ENCODE peak calls at places on chromosomes 3 and 15, in ten cellular contexts. One of them, this sample, is unnamed.

GRCh38 chr15:66808181-66808824 is 106.3 kb downstream of the SMAD6 start:
- DNase-seq in brain microvascular endothelial cell: no peak
- DNase-seq in C1 segment of cervical spinal cord: no peak
- DNase-seq in memory B cell: no peak
- DNase-seq in left ventricle myocardium superior: no peak
- DNase-seq in EH: no peak
- DNase-seq in OCI-LY7: no peak
- DNase-seq in activated CD8-positive, alpha-beta T cell treated with anti-CD3 and anti-CD28 coated beads for 36 hours: no peak
- DNase-seq in activated CD4-positive, alpha-beta T cell treated with anti-CD3 and anti-CD28 coated beads, Interleukin-2, amount 50 U/mL, for 24 hours: no peak
- DNase-seq in psoas muscle: no peak
- DNase-seq in this sample: no peak

GRCh38 chr15:88852476-88852875 is 42.9 kb downstream of the HAPLN3 start:
- DNase-seq in brain microvascular endothelial cell: no peak
- DNase-seq in C1 segment of cervical spinal cord: no peak
- DNase-seq in memory B cell: no peak
- DNase-seq in left ventricle myocardium superior: no peak
- DNase-seq in EH: no peak
- DNase-seq in OCI-LY7: no peak
- DNase-seq in activated CD8-positive, alpha-beta T cell treated with anti-CD3 and anti-CD28 coated beads for 36 hours: no peak
- DNase-seq in activated CD4-positive, alpha-beta T cell treated with anti-CD3 and anti-CD28 coated beads, Interleukin-2, amount 50 U/mL, for 24 hours: no peak
- DNase-seq in psoas muscle: no peak
- DNase-seq in this sample: no peak

GRCh38 chr3:127168271-127168670 is 24.7 kb upstream of the PRR23E start:
- DNase-seq in brain microvascular endothelial cell: no peak
- DNase-seq in C1 segment of cervical spinal cord: no peak
- DNase-seq in memory B cell: no peak
- DNase-seq in left ventricle myocardium superior: peak
- DNase-seq in EH: no peak
- DNase-seq in OCI-LY7: no peak
- DNase-seq in activated CD8-positive, alpha-beta T cell treated with anti-CD3 and anti-CD28 coated beads for 36 hours: no peak
- DNase-seq in activated CD4-positive, alpha-beta T cell treated with anti-CD3 and anti-CD28 coated beads, Interleukin-2, amount 50 U/mL, for 24 hours: no peak
- DNase-seq in psoas muscle: peak
- DNase-seq in this sample: no peak

GRCh38 chr3:78343221-78343620 is 1303.3 kb downstream of the ROBO2 start:
- DNase-seq in brain microvascular endothelial cell: no peak
- DNase-seq in C1 segment of cervical spinal cord: no peak
- DNase-seq in memory B cell: no peak
- DNase-seq in left ventricle myocardium superior: no peak
- DNase-seq in EH: no peak
- DNase-seq in OCI-LY7: no peak
- DNase-seq in activated CD8-positive, alpha-beta T cell treated with anti-CD3 and anti-CD28 coated beads for 36 hours: no peak
- DNase-seq in activated CD4-positive, alpha-beta T cell treated with anti-CD3 and anti-CD28 coated beads, Interleukin-2, amount 50 U/mL, for 24 hours: no peak
- DNase-seq in psoas muscle: no peak
- DNase-seq in this sample: no peak

GRCh38 chr15:92451225-92451825 is 57.6 kb downstream of the ST8SIA2 start:
- DNase-seq in brain microvascular endothelial cell: peak
- DNase-seq in C1 segment of cervical spinal cord: no peak
- DNase-seq in memory B cell: no peak
- DNase-seq in left ventricle myocardium superior: no peak
- DNase-seq in EH: peak
- DNase-seq in OCI-LY7: no peak
- DNase-seq in activated CD8-positive, alpha-beta T cell treated with anti-CD3 and anti-CD28 coated beads for 36 hours: peak
- DNase-seq in activated CD4-positive, alpha-beta T cell treated with anti-CD3 and anti-CD28 coated beads, Interleukin-2, amount 50 U/mL, for 24 hours: no peak
- DNase-seq in psoas muscle: no peak
- DNase-seq in this sample: no peak

GRCh38 chr3:127373701-127374625 is 86.1 kb upstream of the PRR20G start:
- DNase-seq in brain microvascular endothelial cell: no peak
- DNase-seq in C1 segment of cervical spinal cord: no peak
- DNase-seq in memory B cell: no peak
- DNase-seq in left ventricle myocardium superior: no peak
- DNase-seq in EH: peak
- DNase-seq in OCI-LY7: peak
- DNase-seq in activated CD8-positive, alpha-beta T cell treated with anti-CD3 and anti-CD28 coated beads for 36 hours: peak
- DNase-seq in activated CD4-positive, alpha-beta T cell treated with anti-CD3 and anti-CD28 coated beads, Interleukin-2, amount 50 U/mL, for 24 hours: no peak
- DNase-seq in psoas muscle: no peak
- DNase-seq in this sample: peak

GRCh38 chr3:24640330-24640877 is 145.8 kb upstream of the THRB start:
- DNase-seq in brain microvascular endothelial cell: peak
- DNase-seq in C1 segment of cervical spinal cord: no peak
- DNase-seq in memory B cell: no peak
- DNase-seq in left ventricle myocardium superior: no peak
- DNase-seq in EH: peak
- DNase-seq in OCI-LY7: no peak
- DNase-seq in activated CD8-positive, alpha-beta T cell treated with anti-CD3 and anti-CD28 coated beads for 36 hours: no peak
- DNase-seq in activated CD4-positive, alpha-beta T cell treated with anti-CD3 and anti-CD28 coated beads, Interleukin-2, amount 50 U/mL, for 24 hours: no peak
- DNase-seq in psoas muscle: no peak
- DNase-seq in this sample: no peak

GRCh38 chr15:75739791-75740190 is 27.1 kb upstream of the CSPG4 start:
- DNase-seq in brain microvascular endothelial cell: no peak
- DNase-seq in C1 segment of cervical spinal cord: no peak
- DNase-seq in memory B cell: no peak
- DNase-seq in left ventricle myocardium superior: no peak
- DNase-seq in EH: no peak
- DNase-seq in OCI-LY7: no peak
- DNase-seq in activated CD8-positive, alpha-beta T cell treated with anti-CD3 and anti-CD28 coated beads for 36 hours: no peak
- DNase-seq in activated CD4-positive, alpha-beta T cell treated with anti-CD3 and anti-CD28 coated beads, Interleukin-2, amount 50 U/mL, for 24 hours: no peak
- DNase-seq in psoas muscle: no peak
- DNase-seq in this sample: no peak

GRCh38 chr15:68372291-68372811 is 59.6 kb downstream of the ITGA11 start:
- DNase-seq in brain microvascular endothelial cell: peak
- DNase-seq in C1 segment of cervical spinal cord: no peak
- DNase-seq in memory B cell: no peak
- DNase-seq in left ventricle myocardium superior: peak
- DNase-seq in EH: no peak
- DNase-seq in OCI-LY7: no peak
- DNase-seq in activated CD8-positive, alpha-beta T cell treated with anti-CD3 and anti-CD28 coated beads for 36 hours: no peak
- DNase-seq in activated CD4-positive, alpha-beta T cell treated with anti-CD3 and anti-CD28 coated beads, Interleukin-2, amount 50 U/mL, for 24 hours: no peak
- DNase-seq in psoas muscle: no peak
- DNase-seq in this sample: no peak

GRCh38 chr15:59298255-59298856 is 74.3 kb downstream of the MYO1E start:
- DNase-seq in brain microvascular endothelial cell: no peak
- DNase-seq in C1 segment of cervical spinal cord: no peak
- DNase-seq in memory B cell: peak
- DNase-seq in left ventricle myocardium superior: no peak
- DNase-seq in EH: no peak
- DNase-seq in OCI-LY7: no peak
- DNase-seq in activated CD8-positive, alpha-beta T cell treated with anti-CD3 and anti-CD28 coated beads for 36 hours: peak
- DNase-seq in activated CD4-positive, alpha-beta T cell treated with anti-CD3 and anti-CD28 coated beads, Interleukin-2, amount 50 U/mL, for 24 hours: no peak
- DNase-seq in psoas muscle: no peak
- DNase-seq in this sample: peak

GRCh38 chr3:13655074-13655913 is 106.4 kb downstream of the FBLN2 start:
- DNase-seq in brain microvascular endothelial cell: no peak
- DNase-seq in C1 segment of cervical spinal cord: no peak
- DNase-seq in memory B cell: peak
- DNase-seq in left ventricle myocardium superior: peak
- DNase-seq in EH: peak
- DNase-seq in OCI-LY7: no peak
- DNase-seq in activated CD8-positive, alpha-beta T cell treated with anti-CD3 and anti-CD28 coated beads for 36 hours: peak
- DNase-seq in activated CD4-positive, alpha-beta T cell treated with anti-CD3 and anti-CD28 coated beads, Interleukin-2, amount 50 U/mL, for 24 hours: no peak
- DNase-seq in psoas muscle: peak
- DNase-seq in this sample: peak

GRCh38 chr3:74066456-74066855 is 441.7 kb upstream of the PDZRN3 start:
- DNase-seq in brain microvascular endothelial cell: no peak
- DNase-seq in C1 segment of cervical spinal cord: no peak
- DNase-seq in memory B cell: no peak
- DNase-seq in left ventricle myocardium superior: no peak
- DNase-seq in EH: no peak
- DNase-seq in OCI-LY7: no peak
- DNase-seq in activated CD8-positive, alpha-beta T cell treated with anti-CD3 and anti-CD28 coated beads for 36 hours: no peak
- DNase-seq in activated CD4-positive, alpha-beta T cell treated with anti-CD3 and anti-CD28 coated beads, Interleukin-2, amount 50 U/mL, for 24 hours: no peak
- DNase-seq in psoas muscle: no peak
- DNase-seq in this sample: no peak

GRCh38 chr3:131454501-131454900 is 48.3 kb downstream of the MRPL3 start:
- DNase-seq in brain microvascular endothelial cell: no peak
- DNase-seq in C1 segment of cervical spinal cord: no peak
- DNase-seq in memory B cell: no peak
- DNase-seq in left ventricle myocardium superior: no peak
- DNase-seq in EH: peak
- DNase-seq in OCI-LY7: no peak
- DNase-seq in activated CD8-positive, alpha-beta T cell treated with anti-CD3 and anti-CD28 coated beads for 36 hours: no peak
- DNase-seq in activated CD4-positive, alpha-beta T cell treated with anti-CD3 and anti-CD28 coated beads, Interleukin-2, amount 50 U/mL, for 24 hours: no peak
- DNase-seq in psoas muscle: no peak
- DNase-seq in this sample: no peak